ENCODE peak calls at places on chromosomes 4 and X, in seven cellular contexts. K is heart right ventricle; Y is EL; P is myocyte; I is activated T-cell treated with anti-CD3 and anti-CD28 coated beads, Interleukin-2, amount 50 U/mL, for 72 hours; N is A549; W is left lobe of liver. O is an unnamed sample.

GRCh38 chrX:47629419-47630210 is at the start of gene CFP:
- DNase-seq in K (no peak), Y (no peak), P (no peak), I (no peak), N (no peak), W (no peak), O (no peak)

GRCh38 chrX:7088968-7089615 is 58.4 kb upstream of the STS start:
- DNase-seq in K (no peak), Y (no peak), P (no peak), I (peak), N (no peak), W (no peak), O (no peak)

GRCh38 chr4:84258905-84259830 is 239.9 kb downstream of the NKX6-1 start:
- DNase-seq in K (no peak), Y (peak), P (peak), I (no peak), N (peak), W (no peak), O (peak)

GRCh38 chr4:170090667-170091052 is 904 bp upstream of the AADAT start:
- DNase-seq in K (no peak), Y (peak), P (no peak), I (no peak), N (no peak), W (no peak), O (no peak)

GRCh38 chr4:1566838-1567518 is 117.1 kb downstream of the FAM53A start:
- DNase-seq in K (peak), Y (no peak), P (no peak), I (no peak), N (no peak), W (no peak), O (no peak)

GRCh38 chrX:30282527-30282926 is 26.7 kb downstream of the NR0B1 start:
- DNase-seq in K (no peak), Y (no peak), P (no peak), I (no peak), N (peak), W (no peak), O (no peak)

GRCh38 chrX:15675490-15675921 is 10.9 kb upstream of the CLTRN start:
- DNase-seq in K (peak), Y (no peak), P (no peak), I (peak), N (peak), W (peak), O (no peak)

GRCh38 chr4:13705521-13706035 is 78.1 kb upstream of the BOD1L1 start:
- DNase-seq in K (peak), Y (no peak), P (no peak), I (no peak), N (no peak), W (peak), O (no peak)

GRCh38 chr4:150874386-150875226 is 140.5 kb downstream of the LRBA start:
- DNase-seq in K (peak), Y (no peak), P (peak), I (no peak), N (no peak), W (peak), O (no peak)

GRCh38 chr4:17544205-17544604 is 29.2 kb downstream of the CLRN2 start:
- DNase-seq in K (no peak), Y (no peak), P (peak), I (no peak), N (no peak), W (no peak), O (no peak)

GRCh38 chr4:83217721-83218522 is 66.7 kb downstream of the COQ2 start:
- DNase-seq in K (no peak), Y (peak), P (no peak), I (peak), N (no peak), W (no peak), O (no peak)

GRCh38 chr4:114597410-114598115 is 1.0 kb upstream of the UGT8 start:
- DNase-seq in K (no peak), Y (no peak), P (no peak), I (no peak), N (no peak), W (no peak), O (no peak)

GRCh38 chr4:26330946-26331345 is 10.1 kb downstream of the RBPJ start:
- DNase-seq in K (no peak), Y (no peak), P (no peak), I (no peak), N (no peak), W (no peak), O (no peak)

GRCh38 chr4:153206534-153206933 is 2.3 kb downstream of the TRIM2 start:
- DNase-seq in K (no peak), Y (no peak), P (no peak), I (no peak), N (no peak), W (no peak), O (no peak)

GRCh38 chr4:119525005-119525749 is 103.4 kb downstream of the PDE5A start:
- DNase-seq in K (no peak), Y (peak), P (peak), I (no peak), N (peak), W (no peak), O (peak)

GRCh38 chr4:53558981-53559620 is 32.2 kb downstream of the LNX1 start:
- DNase-seq in K (no peak), Y (peak), P (no peak), I (no peak), N (no peak), W (no peak), O (peak)

GRCh38 chr4:108716340-108716739 is 46.5 kb downstream of the ETNPPL start:
- DNase-seq in K (no peak), Y (no peak), P (no peak), I (no peak), N (no peak), W (no peak), O (no peak)

GRCh38 chr4:3128976-3129375 is 54.5 kb downstream of the HTT start:
- DNase-seq in K (no peak), Y (peak), P (no peak), I (no peak), N (no peak), W (no peak), O (no peak)

GRCh38 chr4:23728393-23728792 is 161.5 kb downstream of the PPARGC1A start:
- DNase-seq in K (no peak), Y (peak), P (peak), I (no peak), N (no peak), W (no peak), O (peak)

GRCh38 chr4:110306363-110306762 is 107.9 kb upstream of the ELOVL6 start:
- DNase-seq in K (no peak), Y (no peak), P (peak), I (no peak), N (no peak), W (peak), O (peak)

GRCh38 chr4:102754044-102754443 is 6.7 kb downstream of the MANBA start:
- DNase-seq in K (no peak), Y (peak), P (no peak), I (no peak), N (no peak), W (no peak), O (no peak)

GRCh38 chrX:115949900-115950822 is 220.4 kb upstream of the AGTR2 start:
- DNase-seq in K (no peak), Y (no peak), P (no peak), I (no peak), N (no peak), W (no peak), O (no peak)

GRCh38 chr4:172758586-172759340 is 409.8 kb upstream of the GALNT7 start:
- DNase-seq in K (no peak), Y (peak), P (peak), I (no peak), N (peak), W (no peak), O (peak)

GRCh38 chr4:12968345-12968744 is 515.8 kb downstream of the RAB28 start:
- DNase-seq in K (no peak), Y (no peak), P (no peak), I (no peak), N (no peak), W (no peak), O (no peak)

GRCh38 chrX:19839770-19840254 is 47.6 kb downstream of the SH3KBP1 start:
- DNase-seq in K (no peak), Y (no peak), P (no peak), I (no peak), N (no peak), W (no peak), O (no peak)

GRCh38 chrX:30635630-30636029 is 17.6 kb upstream of the GK start:
- DNase-seq in K (no peak), Y (no peak), P (no peak), I (no peak), N (no peak), W (no peak), O (no peak)

GRCh38 chr4:106763044-106763443 is 273.1 kb downstream of the DKK2 start:
- DNase-seq in K (no peak), Y (no peak), P (peak), I (no peak), N (no peak), W (no peak), O (peak)

O was measured in astrocyte of the spinal cord.